ENCODE peak calls at places on chromosome 13, in eight cellular contexts. A, J, V, O, I, T, W and R are unnamed samples.

GRCh38 chr13:68727788-68728187 is 1379.8 kb upstream of the ATXN8OS start:
- DNase-seq in A (no peak), J (no peak), V (no peak), O (no peak), I (no peak), T (no peak), W (no peak), R (no peak)

GRCh38 chr13:43170497-43170896 is 147.1 kb downstream of the DNAJC15 start:
- DNase-seq in A (no peak), J (no peak), V (no peak), O (no peak), I (no peak), T (no peak), W (no peak), R (no peak)

GRCh38 chr13:32627793-32628192 is 41.5 kb downstream of the PDS5B start:
- DNase-seq in A (no peak), J (no peak), V (no peak), O (no peak), I (no peak), T (no peak), W (no peak), R (no peak)

GRCh38 chr13:29362849-29363604 is 232.5 kb downstream of the SLC7A1 start:
- DNase-seq in A (peak), J (no peak), V (peak), O (peak), I (peak), T (peak), W (no peak), R (peak)

GRCh38 chr13:43730642-43731041 is 56.1 kb downstream of the ENOX1 start:
- DNase-seq in A (peak), J (no peak), V (peak), O (no peak), I (peak), T (peak), W (peak), R (no peak)

GRCh38 chr13:113041293-113041690 is 64.3 kb upstream of the F7 start:
- DNase-seq in A (no peak), J (peak), V (no peak), O (no peak), I (no peak), T (no peak), W (peak), R (no peak)

GRCh38 chr13:65606622-65607021 is 1623.5 kb downstream of the PCDH9 start:
- DNase-seq in A (no peak), J (no peak), V (no peak), O (no peak), I (peak), T (peak), W (no peak), R (no peak)

GRCh38 chr13:106367361-106367781 is 168.1 kb downstream of the EFNB2 start:
- DNase-seq in A (no peak), J (no peak), V (no peak), O (no peak), I (no peak), T (no peak), W (no peak), R (no peak)

GRCh38 chr13:97018029-97018819 is 23.9 kb upstream of the OXGR1 start:
- DNase-seq in A (peak), J (no peak), V (peak), O (peak), I (peak), T (peak), W (no peak), R (no peak)

GRCh38 chr13:94249512-94249911 is 230.0 kb downstream of the DCT start:
- DNase-seq in A (peak), J (no peak), V (peak), O (no peak), I (peak), T (peak), W (no peak), R (no peak)

GRCh38 chr13:50203256-50204083 is 188.2 kb downstream of the KCNRG start:
- DNase-seq in A (no peak), J (no peak), V (no peak), O (no peak), I (no peak), T (no peak), W (no peak), R (no peak)

GRCh38 chr13:46630419-46631183 is 77.6 kb downstream of the LRCH1 start:
- DNase-seq in A (no peak), J (no peak), V (no peak), O (no peak), I (no peak), T (no peak), W (no peak), R (no peak)

GRCh38 chr13:94344126-94344863 is 135.2 kb downstream of the DCT start:
- DNase-seq in A (no peak), J (no peak), V (no peak), O (peak), I (peak), T (peak), W (no peak), R (no peak)

GRCh38 chr13:108200781-108201398 is 14.4 kb downstream of the LIG4 start:
- DNase-seq in A (peak), J (no peak), V (no peak), O (no peak), I (peak), T (peak), W (no peak), R (no peak)

GRCh38 chr13:105778196-105778595 is 757.3 kb downstream of the EFNB2 start:
- DNase-seq in A (peak), J (no peak), V (no peak), O (no peak), I (peak), T (peak), W (no peak), R (peak)

GRCh38 chr13:19838726-19839342 is 24.6 kb downstream of the ZMYM5 start:
- DNase-seq in A (no peak), J (no peak), V (no peak), O (no peak), I (peak), T (peak), W (no peak), R (no peak)

GRCh38 chr13:45456196-45456972 is 8.4 kb upstream of the COG3 start:
- DNase-seq in A (peak), J (no peak), V (no peak), O (no peak), I (peak), T (peak), W (no peak), R (no peak)

GRCh38 chr13:51793570-51794273 is 10.2 kb downstream of the DHRS12 start:
- DNase-seq in A (peak), J (no peak), V (peak), O (peak), I (peak), T (peak), W (no peak), R (peak)

GRCh38 chr13:74067818-74068217 is 66.4 kb downstream of the KLF12 start:
- DNase-seq in A (peak), J (no peak), V (no peak), O (no peak), I (no peak), T (peak), W (no peak), R (no peak)

GRCh38 chr13:30371649-30372265 is 50.5 kb upstream of the UBE2L5 start:
- DNase-seq in A (peak), J (peak), V (no peak), O (peak), I (peak), T (peak), W (no peak), R (peak)

GRCh38 chr13:104809483-104809882 is 1726.0 kb downstream of the EFNB2 start:
- DNase-seq in A (peak), J (no peak), V (no peak), O (no peak), I (peak), T (peak), W (no peak), R (no peak)

GRCh38 chr13:30572859-30573275 is 44.9 kb upstream of the USPL1 start:
- DNase-seq in A (peak), J (no peak), V (no peak), O (peak), I (peak), T (peak), W (no peak), R (no peak)

GRCh38 chr13:45933203-45934014 is 81.9 kb upstream of the SIAH3 start:
- DNase-seq in A (no peak), J (no peak), V (no peak), O (no peak), I (no peak), T (no peak), W (no peak), R (no peak)

GRCh38 chr13:26678330-26678729 is 82.3 kb downstream of the GPR12 start:
- DNase-seq in A (no peak), J (no peak), V (no peak), O (no peak), I (no peak), T (no peak), W (no peak), R (no peak)

GRCh38 chr13:41025518-41025917 is 6.4 kb upstream of the ELF1 start:
- DNase-seq in A (no peak), J (no peak), V (no peak), O (no peak), I (no peak), T (no peak), W (no peak), R (no peak)

GRCh38 chr13:41026806-41027205 is 7.7 kb upstream of the ELF1 start:
- DNase-seq in A (no peak), J (no peak), V (no peak), O (no peak), I (no peak), T (no peak), W (no peak), R (no peak)

GRCh38 chr13:41032646-41033396 is 13.7 kb upstream of the ELF1 start:
- DNase-seq in A (no peak), J (no peak), V (no peak), O (no peak), I (no peak), T (no peak), W (no peak), R (no peak)

GRCh38 chr13:41028051-41028450 is 8.9 kb upstream of the ELF1 start:
- DNase-seq in A (no peak), J (no peak), V (no peak), O (no peak), I (peak), T (no peak), W (no peak), R (no peak)

DNA sequence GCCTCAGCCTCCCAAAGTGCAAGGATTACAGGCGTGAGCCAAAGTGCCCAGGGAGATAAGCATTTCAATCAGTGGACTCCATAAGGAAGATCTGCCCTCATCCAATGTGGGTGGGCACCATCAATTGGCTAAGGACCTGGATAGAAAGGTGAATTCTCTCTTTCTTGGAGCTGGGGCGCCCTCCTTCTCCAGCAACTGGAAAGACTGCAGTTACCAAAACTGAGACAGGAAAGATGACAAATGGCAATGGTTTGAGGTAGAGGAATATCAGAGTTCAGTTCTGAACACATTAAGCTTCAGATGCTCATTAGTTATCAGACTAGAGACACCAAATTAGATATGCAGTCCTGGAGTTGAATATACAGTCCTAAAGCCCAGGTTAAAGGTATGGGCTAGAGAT is 10.5 kb upstream of the ELF1 start:
- DNase-seq in A (no peak), J (no peak), V (no peak), O (no peak), I (no peak), T (no peak), W (peak), R (no peak)
- TF ChIP-seq CTCF in A (peak), J (no peak), V (peak), O (no peak), I (peak), T (peak), W (no peak), R (no peak)

GRCh38 chr13:66700336-66700735 is 529.8 kb downstream of the PCDH9 start:
- DNase-seq in A (no peak), J (no peak), V (no peak), O (no peak), I (no peak), T (no peak), W (no peak), R (peak)

GRCh38 chr13:66703597-66703996 is 526.5 kb downstream of the PCDH9 start:
- DNase-seq in A (no peak), J (no peak), V (no peak), O (no peak), I (no peak), T (no peak), W (no peak), R (no peak)

DNA sequence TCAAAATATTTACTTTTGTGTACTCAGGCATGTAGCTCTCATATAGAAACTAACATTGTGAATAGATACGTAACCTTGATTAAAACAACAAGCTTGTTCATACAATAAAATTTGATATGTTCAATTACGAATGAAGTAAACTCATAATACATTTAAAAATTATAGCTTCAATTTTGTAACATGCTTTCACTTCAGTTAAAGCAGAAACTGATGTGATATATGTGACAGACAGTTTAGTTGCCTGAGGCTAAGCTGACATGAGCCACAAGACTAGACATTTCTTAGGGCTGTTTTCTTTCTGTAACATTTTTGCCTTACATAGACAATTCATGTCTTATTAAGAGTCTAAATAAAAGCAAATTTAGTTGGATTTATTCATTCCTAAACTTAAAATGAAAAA is 526.0 kb downstream of the PCDH9 start:
- DNase-seq in A (no peak), J (no peak), V (no peak), O (no peak), I (no peak), T (no peak), W (no peak), R (no peak)
- H3K4me3 ChIP-seq in A (no peak), J (no peak), V (no peak), O (no peak), I (no peak), T (no peak), W (no peak), R (no peak)

GRCh38 chr13:110015253-110015652 is 228.9 kb upstream of the IRS2 start:
- DNase-seq in A (peak), J (no peak), V (no peak), O (no peak), I (no peak), T (peak), W (no peak), R (no peak)

GRCh38 chr13:110008816-110009215 is 222.4 kb upstream of the IRS2 start:
- DNase-seq in A (no peak), J (no peak), V (no peak), O (no peak), I (no peak), T (peak), W (no peak), R (no peak)

GRCh38 chr13:110010433-110011135 is 224.2 kb upstream of the IRS2 start:
- DNase-seq in A (no peak), J (no peak), V (no peak), O (no peak), I (peak), T (peak), W (no peak), R (no peak)

GRCh38 chr13:110014719-110015118 is 228.3 kb upstream of the IRS2 start:
- DNase-seq in A (no peak), J (no peak), V (no peak), O (peak), I (no peak), T (peak), W (no peak), R (no peak)

GRCh38 chr13:110012102-110012739 is 225.8 kb upstream of the IRS2 start:
- DNase-seq in A (peak), J (no peak), V (peak), O (no peak), I (peak), T (peak), W (no peak), R (peak)
- TF ChIP-seq CTCF in A (no peak), J (no peak), V (no peak), O (no peak), I (no peak), T (no peak), W (no peak), R (no peak)

DNA sequence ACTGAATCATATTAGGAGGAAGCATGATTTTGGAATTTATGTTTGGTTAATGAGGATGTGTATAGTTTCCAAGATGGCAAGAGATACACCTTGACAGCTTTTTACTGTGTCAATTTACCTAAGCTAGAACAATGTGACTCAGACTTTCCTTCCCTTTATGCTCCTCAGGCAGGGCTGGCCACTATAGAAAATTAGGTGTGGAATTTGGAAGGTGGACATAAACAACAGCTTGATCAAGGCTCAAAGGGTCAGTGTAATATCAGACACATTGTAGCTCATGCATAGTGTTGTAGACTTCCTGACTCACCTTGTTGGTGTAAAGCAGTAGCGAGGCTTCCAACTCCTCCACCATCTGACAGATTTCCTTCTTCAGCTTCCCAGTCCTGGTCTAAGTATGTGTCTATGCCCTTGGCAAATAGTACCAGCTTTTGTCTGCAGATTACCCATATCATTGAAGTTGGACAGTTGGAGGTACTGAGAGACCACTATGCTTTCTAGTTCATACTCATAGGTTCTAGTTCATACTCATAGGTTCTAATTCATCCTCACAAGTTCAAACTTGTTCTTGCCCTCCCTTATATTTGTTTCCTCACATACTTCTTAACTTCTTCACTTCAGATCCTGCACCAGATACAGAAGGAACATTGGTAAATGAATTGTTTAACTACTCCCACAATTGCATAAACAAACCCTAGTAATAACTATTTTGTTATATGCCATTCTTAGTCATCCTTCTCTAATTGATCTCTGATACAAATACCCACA is 172.3 kb downstream of the SLITRK1 start:
- DNase-seq in A (peak), J (no peak), V (no peak), O (no peak), I (no peak), T (no peak), W (no peak), R (no peak)
- H3K4me3 ChIP-seq in A (no peak), J (no peak), V (no peak), O (no peak), I (no peak), T (no peak), W (no peak), R (no peak)

GRCh38 chr13:28267495-28267894 is 129.2 kb downstream of the PAN3 start:
- DNase-seq in A (no peak), J (no peak), V (no peak), O (no peak), I (no peak), T (no peak), W (no peak), R (no peak)
- TF ChIP-seq CTCF in A (no peak), J (no peak), V (no peak), O (no peak), I (no peak), T (no peak), W (no peak), R (no peak)

GRCh38 chr13:100588350-100589177 is at the start of gene GGACT:
- DNase-seq in A (peak), J (peak), V (no peak), O (peak), I (peak), T (peak), W (peak), R (no peak)
- H3K4me3 ChIP-seq in A (peak), J (peak), V (peak), O (peak), I (peak), T (peak), W (peak), R (peak)